ENCODE peak calls at places on chromosomes 2 and 18, in four cellular contexts. N is Calu3, K is AG04450, Z is OCI-LY7. R is an unnamed sample.

GRCh38 chr2:47867205-47867604 is 39.1 kb downstream of the FBXO11 start:
- DNase-seq in N (peak), K (no peak), Z (peak), R (peak)

GRCh38 chr2:27006602-27007415 is 26.0 kb upstream of the TMEM214 start:
- DNase-seq in N (no peak), K (no peak), Z (no peak), R (no peak)

GRCh38 chr2:56227811-56228210 is 44.0 kb downstream of the CCDC85A start:
- DNase-seq in N (no peak), K (no peak), Z (no peak), R (no peak)

GRCh38 chr2:134401081-134401497 is 147.2 kb downstream of the MGAT5 start:
- DNase-seq in N (no peak), K (no peak), Z (no peak), R (no peak)

GRCh38 chr18:78656346-78656925 is 323.2 kb upstream of the SALL3 start:
- DNase-seq in N (no peak), K (no peak), Z (no peak), R (no peak)

GRCh38 chr18:51668101-51668500 is 470.6 kb upstream of the MEX3C start:
- DNase-seq in N (peak), K (peak), Z (peak), R (peak)

GRCh38 chr18:63192885-63193349 is 126.7 kb downstream of the BCL2 start:
- DNase-seq in N (no peak), K (no peak), Z (no peak), R (no peak)

GRCh38 chr2:12619975-12620374 is 96.8 kb upstream of the TRIB2 start:
- DNase-seq in N (no peak), K (peak), Z (no peak), R (peak)

GRCh38 chr18:72700961-72701710 is 157.0 kb upstream of the CBLN2 start:
- DNase-seq in N (no peak), K (no peak), Z (no peak), R (peak)

GRCh38 chr2:218513676-218514075 is 54.5 kb downstream of the USP37 start:
- DNase-seq in N (no peak), K (no peak), Z (no peak), R (no peak)

GRCh38 chr2:157052685-157053224 is 204.8 kb upstream of the GALNT5 start:
- DNase-seq in N (peak), K (peak), Z (no peak), R (peak)

GRCh38 chr2:105804266-105804665 is 59.6 kb downstream of the NCK2 start:
- DNase-seq in N (no peak), K (no peak), Z (no peak), R (no peak)

GRCh38 chr2:217387776-217388381 is 528.0 kb upstream of the TNP1 start:
- DNase-seq in N (peak), K (no peak), Z (no peak), R (no peak)

GRCh38 chr2:207674826-207675225 is 36.6 kb upstream of the CCNYL1 start:
- DNase-seq in N (no peak), K (no peak), Z (no peak), R (no peak)
- TF ChIP-seq CTCF in N (no peak), K (no peak), Z (no peak), R (no peak)

DNA sequence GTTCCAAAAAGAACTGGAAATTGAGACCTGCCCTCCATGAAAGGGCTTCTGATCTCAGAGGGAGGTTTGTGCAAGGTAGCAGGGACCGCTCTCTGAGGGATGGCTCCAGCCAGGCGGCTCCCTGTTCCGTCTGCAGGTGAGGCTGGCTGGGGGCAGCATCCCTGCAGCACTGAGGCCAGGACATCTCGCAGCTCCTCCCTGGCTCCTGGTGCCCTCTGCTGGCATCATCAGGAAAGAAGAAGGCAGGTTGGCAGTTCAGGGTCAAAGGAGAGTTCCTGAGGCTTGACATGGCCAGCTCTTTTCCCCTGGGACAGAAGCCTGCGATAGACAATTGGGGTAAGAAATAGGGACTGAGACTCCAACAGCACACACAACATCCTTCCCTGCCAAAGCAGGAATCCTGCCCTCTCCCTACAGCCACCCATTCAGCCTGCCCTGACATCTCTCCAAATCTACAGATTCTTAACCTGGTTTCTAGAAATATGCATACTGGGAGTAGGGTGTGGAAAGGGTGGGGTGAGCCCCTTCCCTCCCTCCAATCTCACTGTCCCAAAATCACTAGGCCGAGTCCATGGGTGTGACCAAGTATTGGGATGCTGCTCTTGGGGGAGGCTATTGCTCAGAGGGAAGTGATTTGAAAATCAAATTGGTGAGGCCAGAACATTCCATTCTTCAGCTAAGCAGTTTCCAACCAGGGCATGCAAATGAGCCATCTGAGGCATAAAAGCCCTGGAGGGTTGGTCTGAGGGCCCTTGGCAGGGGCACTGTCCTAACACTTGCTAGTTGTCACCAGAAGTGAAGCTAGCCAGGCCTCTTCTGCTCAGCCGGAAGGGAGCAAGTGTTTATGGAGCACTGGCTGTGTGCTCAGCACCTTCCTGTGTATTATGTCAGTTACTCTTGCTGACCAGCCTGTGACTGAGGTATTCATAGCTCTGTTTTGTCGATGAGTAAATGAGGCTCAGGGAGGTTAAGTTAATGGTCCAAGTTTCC is 185.4 kb downstream of the TFCP2L1 start:
- DNase-seq in N (peak), K (no peak), Z (peak), R (peak)
- TF ChIP-seq CTCF in N (peak), K (peak), Z (peak), R (peak)

DNA sequence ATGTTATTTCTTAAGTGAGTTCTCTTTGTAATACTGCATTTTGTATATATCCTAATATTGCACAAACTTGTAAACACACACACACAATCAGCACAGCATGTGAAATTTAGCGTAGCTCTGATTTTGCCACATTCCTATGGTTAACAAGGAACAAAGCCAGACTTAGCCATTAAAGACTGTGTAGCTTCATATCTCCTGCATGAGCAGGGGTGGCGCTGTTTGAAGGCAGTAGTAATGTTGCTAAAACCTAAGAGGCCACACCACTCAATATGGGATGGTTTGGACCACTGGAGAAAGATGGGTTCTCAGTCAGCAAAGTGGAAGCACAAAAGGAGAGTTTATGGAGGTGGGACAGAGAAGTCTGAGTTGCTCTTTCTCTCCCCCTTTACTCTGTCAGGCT is 61.1 kb upstream of the RND3 start:
- DNase-seq in N (no peak), K (no peak), Z (peak), R (no peak)
- TF ChIP-seq CTCF in N (no peak), K (peak), Z (peak), R (no peak)

DNA sequence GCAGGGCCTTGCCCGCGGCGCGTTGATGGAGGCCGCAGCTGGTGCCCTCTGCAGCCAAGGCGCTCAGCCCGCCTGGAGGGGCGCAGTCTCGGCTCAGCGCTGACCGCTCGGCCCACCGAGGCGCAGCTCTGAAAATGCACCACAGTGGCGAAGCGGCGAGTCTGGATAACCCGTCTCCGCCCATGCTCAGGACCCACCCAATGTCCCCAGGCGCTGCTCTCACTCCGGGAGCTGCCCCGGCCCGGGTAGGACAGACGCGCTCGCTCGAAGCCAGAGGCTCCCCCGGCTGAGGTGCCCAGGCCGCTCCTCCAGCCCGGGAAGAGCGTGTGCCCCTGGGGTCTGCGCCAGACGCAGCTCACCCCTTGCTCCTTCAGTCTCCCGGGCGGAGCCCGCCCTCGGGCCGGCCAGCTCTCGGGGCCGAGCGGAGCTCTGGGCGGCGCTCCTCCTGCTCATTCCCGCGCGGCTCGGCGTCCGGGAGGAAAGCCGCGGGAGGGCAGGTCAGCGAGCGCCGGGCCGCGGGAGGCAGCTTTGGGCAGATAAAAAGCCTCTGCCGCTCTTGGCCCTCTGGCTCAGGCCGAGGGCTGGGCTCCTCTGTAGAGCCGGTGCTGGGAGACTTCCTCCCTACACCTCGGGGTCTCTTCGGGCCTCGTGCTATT is 1.6 kb upstream of the TBR1 start:
- DNase-seq in N (peak), K (no peak), Z (no peak), R (peak)
- TF ChIP-seq CTCF in N (no peak), K (peak), Z (no peak), R (no peak)

GRCh38 chr2:220674033-220674432 is 898.1 kb downstream of the EPHA4 start:
- DNase-seq in N (no peak), K (no peak), Z (no peak), R (no peak)

GRCh38 chr2:220670461-220670979 is 901.6 kb downstream of the EPHA4 start:
- DNase-seq in N (no peak), K (no peak), Z (no peak), R (no peak)

GRCh38 chr2:220665108-220665471 is 907.0 kb downstream of the EPHA4 start:
- DNase-seq in N (no peak), K (no peak), Z (no peak), R (no peak)

GRCh38 chr2:220673475-220673874 is 898.6 kb downstream of the EPHA4 start:
- DNase-seq in N (no peak), K (no peak), Z (no peak), R (no peak)

GRCh38 chr2:220669324-220669723 is 902.8 kb downstream of the EPHA4 start:
- DNase-seq in N (no peak), K (no peak), Z (no peak), R (no peak)
- TF ChIP-seq CTCF in N (no peak), K (no peak), Z (no peak), R (no peak)

GRCh38 chr2:120221616-120222015 is 1.6 kb downstream of the TMEM185B start:
- DNase-seq in N (no peak), K (no peak), Z (no peak), R (no peak)

GRCh38 chr2:120222186-120223033 is 790 bp downstream of the TMEM185B start:
- DNase-seq in N (no peak), K (no peak), Z (no peak), R (no peak)

GRCh38 chr2:120219291-120219690 is 3.9 kb downstream of the TMEM185B start:
- DNase-seq in N (no peak), K (no peak), Z (no peak), R (no peak)

GRCh38 chr2:120219766-120220165 is 3.4 kb downstream of the TMEM185B start:
- DNase-seq in N (no peak), K (no peak), Z (no peak), R (no peak)

DNA sequence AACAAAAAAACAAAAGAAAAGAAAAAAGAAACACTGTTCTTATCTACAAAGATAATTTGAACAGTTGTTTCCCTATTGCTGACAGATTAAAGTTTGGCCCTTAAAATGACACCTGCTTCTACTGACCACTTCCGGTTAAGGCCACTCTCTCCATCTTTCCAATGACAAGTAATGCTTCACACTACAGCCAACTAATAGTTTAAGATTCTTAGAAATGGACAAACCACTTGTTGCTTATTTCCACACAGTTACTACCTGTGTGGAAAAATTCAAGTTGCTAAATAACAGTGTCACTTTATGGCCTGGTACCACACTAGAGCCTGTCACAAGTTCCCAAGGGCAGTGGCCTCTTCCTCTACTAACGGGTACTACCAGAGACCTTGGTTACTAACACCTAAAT is 2.4 kb downstream of the TMEM185B start:
- DNase-seq in N (no peak), K (no peak), Z (no peak), R (no peak)
- TF ChIP-seq CTCF in N (no peak), K (no peak), Z (no peak), R (no peak)